ENCODE peak calls at places on chromosomes 6 and 20, in seven cellular contexts. U is CD8-positive, alpha-beta T cell; E is glutamatergic neuron; M is H9; Y is kidney epithelial cell; J is B cell; X is ovary. P is an unnamed sample.

GRCh38 chr6:117022774-117023173 is 145.7 kb downstream of the RFX6 start:
- DNase-seq in E (no peak), M (no peak), J (no peak), X (no peak), U (no peak), Y (no peak), P (no peak)

GRCh38 chr6:170266061-170266825 is 24.6 kb downstream of the DLL1 start:
- DNase-seq in U (no peak), X (no peak), E (no peak), Y (no peak), M (no peak), J (no peak), P (no peak)

GRCh38 chr6:13006578-13007300 is 290.2 kb downstream of the PHACTR1 start:
- DNase-seq in J (no peak), Y (no peak), M (no peak), E (no peak), U (no peak), X (no peak), P (no peak)

GRCh38 chr20:62588458-62589149 is 53.7 kb upstream of the SLCO4A1 start:
- DNase-seq in J (no peak), Y (no peak), E (no peak), M (no peak), U (no peak), X (no peak), P (no peak)

GRCh38 chr20:11117808-11118528 is 444.2 kb upstream of the JAG1 start:
- DNase-seq in Y (peak; percentile 86), U (no peak), J (no peak), M (no peak), E (no peak), X (no peak), P (no peak)

GRCh38 chr20:15682690-15683089 is 890.6 kb downstream of the KIF16B start:
- DNase-seq in Y (no peak), U (no peak), X (no peak), E (no peak), M (no peak), J (no peak), P (no peak)

GRCh38 chr20:63495167-63495720 is 3.6 kb downstream of the EEF1A2 start:
- DNase-seq in U (no peak), E (no peak), M (no peak), X (no peak), J (no peak), Y (no peak), P (no peak)

GRCh38 chr20:7496394-7497111 is 443.7 kb downstream of the HAO1 start:
- DNase-seq in Y (no peak), J (no peak), E (no peak), U (no peak), M (no peak), X (no peak), P (no peak)

GRCh38 chr6:19465760-19466159 is 371.4 kb upstream of the ID4 start:
- DNase-seq in X (no peak), E (no peak), M (no peak), Y (no peak), U (no peak), J (no peak), P (no peak)

GRCh38 chr6:100883347-100883746 is 2.2 kb upstream of the ASCC3 start:
- DNase-seq in M (no peak), U (no peak), X (no peak), J (no peak), E (no peak), Y (no peak), P (no peak)

GRCh38 chr6:78513856-78514255 is 353.5 kb upstream of the IRAK1BP1 start:
- DNase-seq in E (no peak), J (no peak), U (no peak), X (no peak), M (peak; percentile 49), Y (no peak), P (no peak)

GRCh38 chr6:83884523-83884922 is 25.0 kb downstream of the CYB5R4 start:
- DNase-seq in Y (no peak), M (no peak), U (no peak), E (no peak), J (no peak), X (no peak), P (no peak)

GRCh38 chr6:167907837-167908681 is 81.3 kb downstream of the AFDN start:
- DNase-seq in X (no peak), E (no peak), U (no peak), Y (no peak), J (no peak), M (no peak), P (no peak)

GRCh38 chr6:81981812-81982211 is 229.3 kb upstream of the TENT5A start:
- DNase-seq in U (no peak), X (no peak), Y (no peak), M (no peak), E (no peak), J (no peak), P (no peak)

GRCh38 chr20:21522479-21523397 is 8.9 kb upstream of the NKX2-2 start:
- DNase-seq in E (peak; percentile 46), M (peak; percentile 33), X (no peak), Y (no peak), J (no peak), U (no peak), P (no peak)

GRCh38 chr6:134689177-134689576 is 260.7 kb downstream of the ALDH8A1 start:
- DNase-seq in E (no peak), Y (no peak), M (no peak), J (no peak), X (no peak), U (no peak), P (no peak)

GRCh38 chr6:144149894-144150672 is at the start of gene STX11:
- DNase-seq in X (peak; percentile 36), M (peak; percentile 59), Y (no peak), U (peak; percentile 67), E (peak; percentile 56), J (peak; percentile 83), P (peak; percentile 90)

GRCh38 chr6:111651185-111652034 is 45.7 kb upstream of the TRAF3IP2 start:
- DNase-seq in Y (no peak), M (no peak), E (no peak), U (no peak), X (no peak), J (no peak), P (no peak)

GRCh38 chr6:77173472-77174074 is 289.7 kb downstream of the HTR1B start:
- DNase-seq in Y (no peak), U (no peak), X (no peak), E (no peak), J (no peak), M (peak; percentile 72), P (no peak)
- TF ChIP-seq CTCF in Y (no peak), U (no peak), X (no peak), E (no peak), J (no peak), M (peak; percentile 77), P (no peak)

DNA sequence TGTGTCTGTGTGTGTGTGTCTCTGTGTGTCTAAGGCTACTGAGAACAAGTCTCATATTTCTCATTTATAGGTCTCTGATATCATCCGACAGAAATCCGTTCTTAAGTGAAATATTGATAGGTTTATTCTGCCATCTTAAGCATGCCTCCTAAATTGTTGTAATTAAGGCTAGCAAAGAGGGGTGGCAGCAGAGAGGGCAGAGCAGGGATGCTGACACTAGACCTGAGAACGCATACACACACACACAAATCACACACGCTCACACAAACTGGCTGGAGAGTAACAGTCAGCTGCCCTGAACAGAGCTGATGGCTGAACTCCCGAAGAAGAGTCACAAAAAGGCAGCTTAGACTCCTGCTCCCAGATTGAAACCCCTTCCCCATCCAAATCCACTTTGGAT is 85.0 kb upstream of the LRFN2 start:
- DNase-seq in X (no peak), Y (no peak), U (no peak), M (no peak), J (no peak), E (no peak), P (no peak)
- TF ChIP-seq CTCF in X (no peak), Y (no peak), U (no peak), M (peak; percentile 47), J (no peak), E (no peak), P (no peak)

DNA sequence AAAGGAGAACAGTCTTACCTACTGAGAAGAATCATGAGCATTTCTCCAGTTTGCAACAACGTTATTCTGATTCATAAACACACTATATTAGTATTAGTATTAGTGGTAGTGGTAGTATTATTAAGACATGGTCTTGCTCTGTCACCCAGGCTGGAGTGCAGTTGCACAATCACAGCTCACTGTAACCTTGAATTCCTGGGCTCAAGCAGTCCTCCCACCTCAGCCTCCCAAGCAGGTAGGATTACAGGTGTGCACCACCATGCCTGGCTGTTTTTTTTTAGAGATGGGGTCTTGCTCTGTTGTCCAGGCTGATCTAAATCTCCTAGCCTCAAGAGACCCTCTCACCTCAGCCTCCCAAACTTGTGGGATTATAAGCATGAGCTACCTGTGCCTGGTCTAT is 363.5 kb downstream of the SAMD5 start:
- DNase-seq in U (no peak), M (no peak), Y (no peak), X (no peak), J (no peak), E (no peak), P (no peak)
- TF ChIP-seq CTCF in U (no peak), M (no peak), Y (no peak), X (no peak), J (no peak), E (no peak), P (no peak)

GRCh38 chr20:49821850-49822249 is 9.2 kb downstream of the SLC9A8 start:
- DNase-seq in X (peak; percentile 46), E (no peak), Y (peak; percentile 28), M (no peak), U (no peak), J (no peak), P (no peak)
- TF ChIP-seq CTCF in X (no peak), E (no peak), Y (peak; percentile 61), M (no peak), U (no peak), J (no peak), P (peak; percentile 23)

DNA sequence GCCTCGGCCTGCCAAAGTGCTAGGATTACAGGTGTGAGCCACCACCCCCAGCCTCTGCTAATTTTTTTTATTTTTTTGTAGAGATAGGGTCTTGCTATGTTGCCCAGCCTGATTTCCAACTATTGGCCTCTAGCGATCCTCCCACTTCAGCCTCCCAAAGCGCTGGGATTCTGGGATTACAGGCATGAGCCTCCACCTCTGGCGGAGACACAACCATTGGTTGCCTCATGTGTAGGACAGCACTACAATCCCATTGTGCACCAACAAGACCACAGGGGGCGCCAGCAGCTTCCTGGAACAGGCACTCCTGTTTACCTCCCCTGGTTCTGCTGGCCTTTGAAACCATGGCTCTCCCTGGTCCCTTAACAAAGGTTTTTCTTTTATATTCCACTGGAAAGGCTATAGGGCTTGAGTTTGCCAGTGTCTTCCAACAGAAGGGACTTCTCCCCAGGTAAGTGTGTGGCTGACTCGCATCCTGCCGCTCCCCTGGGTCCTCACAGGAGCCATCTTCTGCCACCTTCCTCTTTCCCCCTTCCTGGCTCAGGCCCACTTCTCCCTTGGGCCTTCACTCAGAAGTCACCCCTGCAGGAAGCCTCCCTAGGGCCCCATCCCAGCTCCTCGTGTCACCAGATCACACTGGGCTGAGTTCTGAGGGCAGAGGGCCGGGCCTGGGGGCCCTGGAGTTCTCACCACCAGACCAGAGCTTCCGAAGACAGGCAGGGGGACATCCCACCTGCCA is 39.2 kb upstream of the TLDC2 start:
- DNase-seq in Y (no peak), U (peak; percentile 39), E (peak; percentile 84), J (no peak), X (peak; percentile 67), M (peak; percentile 92), P (peak; percentile 63)
- TF ChIP-seq CTCF in Y (peak; percentile 61), U (no peak), E (peak; percentile 43), J (peak; percentile 63), X (no peak), M (peak; percentile 76), P (peak; percentile 72)

GRCh38 chr6:161418458-161418945 is 144.6 kb upstream of the AGPAT4 start:
- DNase-seq in M (no peak), X (peak; percentile 31), E (no peak), J (no peak), Y (peak; percentile 55), U (peak; percentile 20), P (no peak)
- TF ChIP-seq CTCF in M (peak; percentile 81), X (peak; percentile 74), E (peak; percentile 76), J (peak; percentile 79), Y (peak; percentile 53), U (peak; percentile 60), P (peak; percentile 68)

GRCh38 chr6:137799950-137800568 is 67.0 kb upstream of the TNFAIP3 start:
- DNase-seq in Y (no peak), M (peak; percentile 39), E (no peak), U (peak; percentile 65), J (peak; percentile 64), X (peak; percentile 37), P (peak; percentile 56)
- TF ChIP-seq CTCF in Y (peak; percentile 71), M (peak; percentile 79), E (no peak), U (peak; percentile 68), J (peak; percentile 68), X (peak; percentile 29), P (peak; percentile 69)